ENCODE peak calls at places on chromosomes 6 and 20, in ten cellular contexts. One of them, this sample, is unnamed.

GRCh38 chr20:61359254-61359653 is 107.2 kb downstream of the CDH4 start:
- DNase-seq in HCT116: no peak
- DNase-seq in hepatocyte: no peak
- DNase-seq in effector memory CD4-positive, alpha-beta T cell: no peak
- DNase-seq in IMR-90: no peak
- DNase-seq in CD8-positive, alpha-beta memory T cell: no peak
- DNase-seq in sigmoid colon: no peak
- DNase-seq in thyroid gland: no peak
- DNase-seq in tibial artery: no peak
- DNase-seq in heart right ventricle: no peak
- DNase-seq in this sample: no peak

GRCh38 chr6:4396032-4396431 is 260.7 kb upstream of the ECI2 start:
- DNase-seq in thyroid gland: no peak
- DNase-seq in HCT116: no peak
- DNase-seq in IMR-90: peak
- DNase-seq in tibial artery: no peak
- DNase-seq in heart right ventricle: no peak
- DNase-seq in effector memory CD4-positive, alpha-beta T cell: no peak
- DNase-seq in CD8-positive, alpha-beta memory T cell: no peak
- DNase-seq in sigmoid colon: no peak
- DNase-seq in hepatocyte: no peak
- DNase-seq in this sample: no peak

GRCh38 chr20:31569163-31570020 is 35.7 kb upstream of the ID1 start:
- DNase-seq in CD8-positive, alpha-beta memory T cell: peak
- DNase-seq in hepatocyte: peak
- DNase-seq in thyroid gland: peak
- DNase-seq in effector memory CD4-positive, alpha-beta T cell: peak
- DNase-seq in sigmoid colon: peak
- DNase-seq in tibial artery: peak
- DNase-seq in HCT116: no peak
- DNase-seq in heart right ventricle: peak
- DNase-seq in IMR-90: peak
- DNase-seq in this sample: no peak

GRCh38 chr6:154805288-154805911 is 72.2 kb downstream of the SCAF8 start:
- DNase-seq in tibial artery: no peak
- DNase-seq in hepatocyte: peak
- DNase-seq in HCT116: peak
- DNase-seq in thyroid gland: no peak
- DNase-seq in effector memory CD4-positive, alpha-beta T cell: no peak
- DNase-seq in CD8-positive, alpha-beta memory T cell: peak
- DNase-seq in sigmoid colon: no peak
- DNase-seq in heart right ventricle: no peak
- DNase-seq in IMR-90: peak
- DNase-seq in this sample: no peak

GRCh38 chr20:36273414-36274247 is 32.5 kb upstream of the DLGAP4 start:
- DNase-seq in sigmoid colon: peak
- DNase-seq in HCT116: peak
- DNase-seq in tibial artery: peak
- DNase-seq in effector memory CD4-positive, alpha-beta T cell: no peak
- DNase-seq in CD8-positive, alpha-beta memory T cell: no peak
- DNase-seq in heart right ventricle: no peak
- DNase-seq in hepatocyte: no peak
- DNase-seq in IMR-90: peak
- DNase-seq in thyroid gland: no peak
- DNase-seq in this sample: no peak

GRCh38 chr20:58431134-58431533 is 42.1 kb downstream of the VAPB start:
- DNase-seq in HCT116: no peak
- DNase-seq in effector memory CD4-positive, alpha-beta T cell: no peak
- DNase-seq in hepatocyte: no peak
- DNase-seq in sigmoid colon: no peak
- DNase-seq in CD8-positive, alpha-beta memory T cell: no peak
- DNase-seq in IMR-90: peak
- DNase-seq in tibial artery: no peak
- DNase-seq in thyroid gland: no peak
- DNase-seq in heart right ventricle: no peak
- DNase-seq in this sample: no peak

GRCh38 chr6:126444874-126445273 is 105.0 kb downstream of the CENPW start:
- DNase-seq in IMR-90: peak
- DNase-seq in sigmoid colon: no peak
- DNase-seq in HCT116: no peak
- DNase-seq in heart right ventricle: no peak
- DNase-seq in tibial artery: no peak
- DNase-seq in CD8-positive, alpha-beta memory T cell: no peak
- DNase-seq in thyroid gland: no peak
- DNase-seq in effector memory CD4-positive, alpha-beta T cell: no peak
- DNase-seq in hepatocyte: no peak
- DNase-seq in this sample: no peak

GRCh38 chr6:40740518-40740917 is 153.4 kb upstream of the LRFN2 start:
- DNase-seq in sigmoid colon: no peak
- DNase-seq in tibial artery: no peak
- DNase-seq in IMR-90: no peak
- DNase-seq in hepatocyte: no peak
- DNase-seq in thyroid gland: no peak
- DNase-seq in CD8-positive, alpha-beta memory T cell: no peak
- DNase-seq in HCT116: no peak
- DNase-seq in heart right ventricle: no peak
- DNase-seq in effector memory CD4-positive, alpha-beta T cell: no peak
- DNase-seq in this sample: no peak

GRCh38 chr6:22082278-22082677 is 214.6 kb downstream of the PRL start:
- DNase-seq in hepatocyte: no peak
- DNase-seq in tibial artery: no peak
- DNase-seq in heart right ventricle: no peak
- DNase-seq in IMR-90: peak
- DNase-seq in effector memory CD4-positive, alpha-beta T cell: no peak
- DNase-seq in HCT116: no peak
- DNase-seq in thyroid gland: no peak
- DNase-seq in CD8-positive, alpha-beta memory T cell: no peak
- DNase-seq in sigmoid colon: no peak
- DNase-seq in this sample: no peak

GRCh38 chr6:13235339-13235738 is 93.0 kb downstream of the TBC1D7 start:
- DNase-seq in tibial artery: no peak
- DNase-seq in effector memory CD4-positive, alpha-beta T cell: no peak
- DNase-seq in sigmoid colon: no peak
- DNase-seq in HCT116: no peak
- DNase-seq in heart right ventricle: no peak
- DNase-seq in hepatocyte: no peak
- DNase-seq in thyroid gland: no peak
- DNase-seq in IMR-90: no peak
- DNase-seq in CD8-positive, alpha-beta memory T cell: no peak
- DNase-seq in this sample: no peak

GRCh38 chr20:54727490-54727889 is 252.1 kb downstream of the DOK5 start:
- DNase-seq in HCT116: no peak
- DNase-seq in effector memory CD4-positive, alpha-beta T cell: no peak
- DNase-seq in sigmoid colon: no peak
- DNase-seq in hepatocyte: no peak
- DNase-seq in CD8-positive, alpha-beta memory T cell: no peak
- DNase-seq in thyroid gland: no peak
- DNase-seq in heart right ventricle: no peak
- DNase-seq in IMR-90: no peak
- DNase-seq in tibial artery: no peak
- DNase-seq in this sample: no peak

GRCh38 chr6:11732036-11732545 is 46.5 kb downstream of the ADTRP start:
- DNase-seq in effector memory CD4-positive, alpha-beta T cell: no peak
- DNase-seq in heart right ventricle: peak
- DNase-seq in IMR-90: peak
- DNase-seq in sigmoid colon: peak
- DNase-seq in hepatocyte: no peak
- DNase-seq in CD8-positive, alpha-beta memory T cell: no peak
- DNase-seq in thyroid gland: no peak
- DNase-seq in HCT116: no peak
- DNase-seq in tibial artery: peak
- DNase-seq in this sample: no peak

GRCh38 chr20:57835053-57835452 is 125.2 kb upstream of the PMEPA1 start:
- DNase-seq in thyroid gland: no peak
- DNase-seq in effector memory CD4-positive, alpha-beta T cell: no peak
- DNase-seq in HCT116: no peak
- DNase-seq in hepatocyte: no peak
- DNase-seq in IMR-90: no peak
- DNase-seq in heart right ventricle: no peak
- DNase-seq in tibial artery: no peak
- DNase-seq in sigmoid colon: no peak
- DNase-seq in CD8-positive, alpha-beta memory T cell: no peak
- DNase-seq in this sample: peak

GRCh38 chr6:33678932-33679478 is 32.5 kb downstream of the UQCC2 start:
- DNase-seq in heart right ventricle: no peak
- DNase-seq in IMR-90: no peak
- DNase-seq in HCT116: no peak
- DNase-seq in hepatocyte: no peak
- DNase-seq in thyroid gland: no peak
- DNase-seq in CD8-positive, alpha-beta memory T cell: no peak
- DNase-seq in effector memory CD4-positive, alpha-beta T cell: no peak
- DNase-seq in tibial artery: no peak
- DNase-seq in sigmoid colon: no peak
- DNase-seq in this sample: no peak

GRCh38 chr6:24125980-24126379 is at the start of gene NRSN1:
- DNase-seq in IMR-90: no peak
- DNase-seq in effector memory CD4-positive, alpha-beta T cell: no peak
- DNase-seq in HCT116: no peak
- DNase-seq in thyroid gland: peak
- DNase-seq in heart right ventricle: no peak
- DNase-seq in sigmoid colon: no peak
- DNase-seq in hepatocyte: peak
- DNase-seq in CD8-positive, alpha-beta memory T cell: no peak
- DNase-seq in tibial artery: no peak
- DNase-seq in this sample: peak

DNA sequence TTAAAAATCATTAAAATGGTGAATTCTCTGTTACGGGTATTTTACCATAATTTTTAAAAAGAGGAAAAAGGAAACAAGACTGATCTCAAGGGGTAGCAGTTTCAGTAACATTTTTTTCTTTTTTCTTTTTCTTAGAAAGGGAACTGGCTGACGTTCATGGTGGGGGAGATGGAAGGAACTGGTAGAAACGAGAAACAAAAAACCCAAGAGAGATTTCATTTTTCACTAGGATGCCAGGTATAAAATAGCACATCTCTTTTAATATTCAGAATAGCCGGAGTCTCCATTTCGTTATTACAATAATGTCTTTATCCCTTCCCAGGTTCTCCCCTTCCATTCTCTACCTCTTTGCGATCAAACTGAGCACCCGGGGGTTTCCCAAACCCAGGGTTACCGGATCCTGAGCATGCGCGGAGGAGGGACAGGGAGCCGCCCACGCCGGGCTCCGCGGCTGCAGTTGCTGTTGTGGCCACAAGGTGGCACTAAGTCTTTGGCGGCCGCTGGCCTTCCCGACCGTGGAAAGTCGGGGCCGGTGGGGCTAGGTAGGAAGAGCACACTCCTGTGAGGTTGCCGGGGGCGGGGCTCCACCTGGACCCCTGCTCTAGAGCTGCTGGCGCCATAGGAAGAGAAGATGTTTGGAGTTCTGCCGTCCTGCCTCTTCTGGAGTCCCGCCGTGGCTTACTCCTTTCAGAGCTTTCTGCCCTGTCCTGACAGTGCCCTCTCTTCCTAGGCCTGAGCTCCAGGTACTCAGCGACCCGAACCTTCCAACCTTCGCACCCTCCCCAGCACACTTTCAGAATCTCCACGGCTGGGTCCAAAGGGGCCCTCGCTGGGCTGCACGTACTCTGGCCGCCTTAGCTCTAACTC is 146.8 kb downstream of the SH3BGRL2 start:
- DNase-seq in HCT116: peak
- DNase-seq in thyroid gland: peak
- DNase-seq in heart right ventricle: peak
- DNase-seq in effector memory CD4-positive, alpha-beta T cell: peak
- DNase-seq in sigmoid colon: peak
- DNase-seq in CD8-positive, alpha-beta memory T cell: peak
- DNase-seq in IMR-90: peak
- DNase-seq in hepatocyte: peak
- DNase-seq in tibial artery: peak
- DNase-seq in this sample: peak
- H3K4me3 ChIP-seq in HCT116: peak
- H3K4me3 ChIP-seq in thyroid gland: no peak
- H3K4me3 ChIP-seq in heart right ventricle: peak
- H3K4me3 ChIP-seq in effector memory CD4-positive, alpha-beta T cell: peak
- H3K4me3 ChIP-seq in sigmoid colon: peak
- H3K4me3 ChIP-seq in CD8-positive, alpha-beta memory T cell: peak
- H3K4me3 ChIP-seq in IMR-90: peak
- H3K4me3 ChIP-seq in hepatocyte: peak
- H3K4me3 ChIP-seq in tibial artery: peak
- H3K4me3 ChIP-seq in this sample: peak

DNA sequence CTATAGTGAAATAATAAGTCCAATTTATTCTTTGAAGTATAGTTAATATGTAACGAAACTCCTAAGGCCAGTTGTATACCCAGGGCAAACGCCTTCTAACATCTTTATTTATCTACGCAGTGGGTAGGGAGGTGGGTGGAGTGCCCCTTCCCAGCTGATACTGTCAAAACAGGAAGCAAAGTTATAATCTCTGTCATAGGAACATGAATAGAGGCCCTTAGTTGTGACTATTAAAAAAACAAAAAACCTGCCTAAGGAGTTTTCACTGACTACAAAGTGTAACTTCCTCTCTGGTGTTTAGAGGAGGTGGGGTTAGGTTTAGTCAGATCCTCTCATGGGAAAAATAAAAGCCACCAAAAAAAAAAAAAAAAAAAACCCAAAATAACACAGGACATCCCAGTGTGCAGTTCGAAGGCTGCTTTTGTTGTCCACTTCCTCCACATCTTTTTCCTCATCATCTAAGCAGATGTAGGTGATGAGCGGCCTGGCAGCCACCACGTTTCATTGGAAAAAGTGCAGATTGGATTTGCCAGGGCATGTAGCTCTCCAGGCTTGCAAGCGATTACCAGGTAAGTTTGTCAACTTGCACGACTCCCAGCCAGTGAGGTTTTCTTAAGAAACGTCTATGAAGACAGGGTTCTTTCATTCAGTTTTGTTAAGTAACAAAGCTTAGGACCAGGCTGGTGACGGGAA is 58.7 kb downstream of the UTRN start:
- DNase-seq in IMR-90: no peak
- DNase-seq in tibial artery: no peak
- DNase-seq in hepatocyte: no peak
- DNase-seq in thyroid gland: no peak
- DNase-seq in sigmoid colon: no peak
- DNase-seq in HCT116: no peak
- DNase-seq in heart right ventricle: peak
- DNase-seq in effector memory CD4-positive, alpha-beta T cell: peak
- DNase-seq in CD8-positive, alpha-beta memory T cell: peak
- DNase-seq in this sample: no peak
- H3K27ac ChIP-seq in IMR-90: no peak
- H3K27ac ChIP-seq in tibial artery: peak
- H3K27ac ChIP-seq in hepatocyte: peak
- H3K27ac ChIP-seq in thyroid gland: peak
- H3K27ac ChIP-seq in sigmoid colon: peak
- H3K27ac ChIP-seq in HCT116: no peak
- H3K27ac ChIP-seq in heart right ventricle: peak
- H3K27ac ChIP-seq in effector memory CD4-positive, alpha-beta T cell: peak
- H3K27ac ChIP-seq in CD8-positive, alpha-beta memory T cell: peak
- H3K27ac ChIP-seq in this sample: peak

GRCh38 chr6:25777856-25778649 is 23.5 kb downstream of the SLC17A4 start:
- DNase-seq in tibial artery: no peak
- DNase-seq in sigmoid colon: no peak
- DNase-seq in CD8-positive, alpha-beta memory T cell: no peak
- DNase-seq in heart right ventricle: no peak
- DNase-seq in HCT116: no peak
- DNase-seq in thyroid gland: no peak
- DNase-seq in hepatocyte: no peak
- DNase-seq in IMR-90: no peak
- DNase-seq in effector memory CD4-positive, alpha-beta T cell: no peak
- DNase-seq in this sample: no peak
- H3K4me3 ChIP-seq in tibial artery: no peak
- H3K4me3 ChIP-seq in sigmoid colon: no peak
- H3K4me3 ChIP-seq in CD8-positive, alpha-beta memory T cell: no peak
- H3K4me3 ChIP-seq in heart right ventricle: no peak
- H3K4me3 ChIP-seq in HCT116: no peak
- H3K4me3 ChIP-seq in thyroid gland: no peak
- H3K4me3 ChIP-seq in hepatocyte: no peak
- H3K4me3 ChIP-seq in IMR-90: no peak
- H3K4me3 ChIP-seq in effector memory CD4-positive, alpha-beta T cell: no peak
- H3K4me3 ChIP-seq in this sample: no peak

GRCh38 chr6:101761124-101761601 is 367.7 kb downstream of the GRIK2 start:
- DNase-seq in heart right ventricle: no peak
- DNase-seq in sigmoid colon: no peak
- DNase-seq in thyroid gland: no peak
- DNase-seq in CD8-positive, alpha-beta memory T cell: no peak
- DNase-seq in hepatocyte: peak
- DNase-seq in HCT116: no peak
- DNase-seq in tibial artery: no peak
- DNase-seq in IMR-90: peak
- DNase-seq in effector memory CD4-positive, alpha-beta T cell: no peak
- DNase-seq in this sample: no peak
- H3K27ac ChIP-seq in heart right ventricle: no peak
- H3K27ac ChIP-seq in sigmoid colon: no peak
- H3K27ac ChIP-seq in thyroid gland: no peak
- H3K27ac ChIP-seq in CD8-positive, alpha-beta memory T cell: no peak
- H3K27ac ChIP-seq in hepatocyte: no peak
- H3K27ac ChIP-seq in HCT116: no peak
- H3K27ac ChIP-seq in tibial artery: no peak
- H3K27ac ChIP-seq in IMR-90: no peak
- H3K27ac ChIP-seq in effector memory CD4-positive, alpha-beta T cell: no peak
- H3K27ac ChIP-seq in this sample: no peak

This sample was measured in upper lobe of left lung.